ENCODE peak calls at places on chromosome 7, in eight cellular contexts. L, U, A, Z, B, J, X and V are unnamed samples. For H3K36me3, the result is how much of the 10 kb centered on the place peaks cover.

GRCh38 chr7:30091431-30092386 is 43.1 kb upstream of the MTURN start:
- DNase-seq in L (peak), U (peak), A (no peak), Z (peak), B (no peak), J (no peak), X (no peak), V (peak)

GRCh38 chr7:54349259-54349658 is 192.9 kb upstream of the VSTM2A start:
- DNase-seq in L (no peak), U (peak), A (no peak), Z (no peak), B (no peak), J (no peak), X (no peak), V (no peak)

GRCh38 chr7:151168022-151168786 is 710 bp upstream of the GBX1 start:
- DNase-seq in L (no peak), U (no peak), A (peak), Z (no peak), B (no peak), J (peak), X (peak), V (no peak)

GRCh38 chr7:98341106-98341505 is 59.6 kb downstream of the BRI3 start:
- DNase-seq in L (peak), U (peak), A (no peak), Z (no peak), B (no peak), J (no peak), X (no peak), V (peak)

GRCh38 chr7:102387064-102387463 is 9.1 kb upstream of the PRKRIP1 start:
- DNase-seq in L (no peak), U (no peak), A (no peak), Z (no peak), B (no peak), J (no peak), X (no peak), V (no peak)

GRCh38 chr7:107691713-107692112 is 31.1 kb downstream of the SLC26A4 start:
- DNase-seq in L (peak), U (peak), A (no peak), Z (no peak), B (peak), J (no peak), X (no peak), V (no peak)

GRCh38 chr7:89731751-89732150 is 422.5 kb upstream of the STEAP1 start:
- DNase-seq in L (no peak), U (no peak), A (no peak), Z (no peak), B (no peak), J (no peak), X (no peak), V (no peak)

GRCh38 chr7:151818674-151819519 is 58.0 kb downstream of the PRKAG2 start:
- DNase-seq in L (no peak), U (no peak), A (peak), Z (peak), B (no peak), J (no peak), X (no peak), V (no peak)

GRCh38 chr7:159116581-159117339 is 27.9 kb downstream of the VIPR2 start:
- DNase-seq in L (no peak), U (no peak), A (no peak), Z (no peak), B (no peak), J (no peak), X (no peak), V (no peak)

GRCh38 chr7:108167460-108167859 is 37.3 kb upstream of the LAMB4 start:
- DNase-seq in L (peak), U (peak), A (no peak), Z (no peak), B (no peak), J (no peak), X (no peak), V (no peak)

GRCh38 chr7:131555565-131556054 is 818 bp downstream of the PODXL start:
- DNase-seq in L (no peak), U (no peak), A (peak), Z (no peak), B (no peak), J (peak), X (no peak), V (no peak)

GRCh38 chr7:155992107-155992506 is 179.8 kb upstream of the SHH start:
- DNase-seq in L (no peak), U (no peak), A (no peak), Z (no peak), B (no peak), J (no peak), X (no peak), V (no peak)

GRCh38 chr7:14850039-14850438 is 52.5 kb downstream of the DGKB start:
- DNase-seq in L (peak), U (no peak), A (no peak), Z (no peak), B (no peak), J (no peak), X (no peak), V (no peak)

GRCh38 chr7:77651544-77652162 is 44.6 kb upstream of the RSBN1L start:
- DNase-seq in L (peak), U (peak), A (peak), Z (no peak), B (no peak), J (peak), X (no peak), V (no peak)

GRCh38 chr7:148849393-148850098 is 34.5 kb downstream of the EZH2 start:
- DNase-seq in L (no peak), U (no peak), A (peak), Z (no peak), B (no peak), J (peak), X (no peak), V (no peak)

GRCh38 chr7:26199301-26200112 is 1.0 kb downstream of the HNRNPA2B1 start:
- DNase-seq in L (peak), U (peak), A (peak), Z (no peak), B (peak), J (peak), X (peak), V (no peak)

GRCh38 chr7:151598045-151598444 is 78.3 kb upstream of the RHEB start:
- DNase-seq in L (peak), U (peak), A (no peak), Z (peak), B (no peak), J (no peak), X (no peak), V (peak)

GRCh38 chr7:16661924-16662323 is 15.9 kb downstream of the BZW2 start:
- DNase-seq in L (no peak), U (no peak), A (no peak), Z (no peak), B (no peak), J (no peak), X (no peak), V (no peak)

GRCh38 chr7:158829021-158829341 is 328 bp downstream of the ESYT2 start:
- DNase-seq in L (peak), U (peak), A (peak), Z (peak), B (no peak), J (peak), X (no peak), V (no peak)

GRCh38 chr7:102991540-102992214 is 78.9 kb downstream of the LRRC17 start:
- DNase-seq in L (peak), U (peak), A (no peak), Z (peak), B (no peak), J (no peak), X (peak), V (peak)

GRCh38 chr7:154871483-154871882 is 131.4 kb downstream of the PAXIP1 start:
- DNase-seq in L (no peak), U (no peak), A (no peak), Z (no peak), B (no peak), J (no peak), X (no peak), V (no peak)

GRCh38 chr7:107711301-107711700 is 32.6 kb upstream of the CBLL1 start:
- DNase-seq in L (peak), U (peak), A (no peak), Z (no peak), B (no peak), J (no peak), X (no peak), V (peak)

GRCh38 chr7:81887691-81888090 is 117.8 kb upstream of the HGF start:
- DNase-seq in L (no peak), U (no peak), A (no peak), Z (no peak), B (no peak), J (no peak), X (no peak), V (no peak)

GRCh38 chr7:322111-322671 is 32.2 kb downstream of the FOXL3 start:
- DNase-seq in L (peak), U (peak), A (peak), Z (peak), B (peak), J (peak), X (peak), V (no peak)

GRCh38 chr7:74051193-74051592 is 23.2 kb downstream of the ELN start:
- DNase-seq in L (no peak), U (peak), A (no peak), Z (no peak), B (no peak), J (no peak), X (no peak), V (no peak)

GRCh38 chr7:22565315-22565811 is 65.4 kb upstream of the STEAP1B start:
- DNase-seq in L (peak), U (peak), A (no peak), Z (peak), B (no peak), J (no peak), X (no peak), V (no peak)

GRCh38 chr7:134632937-134633540 is 13.6 kb upstream of the BPGM start:
- DNase-seq in L (peak), U (peak), A (peak), Z (no peak), B (no peak), J (peak), X (no peak), V (no peak)

GRCh38 chr7:121138262-121138933 is 149.9 kb downstream of the CPED1 start:
- DNase-seq in L (no peak), U (no peak), A (no peak), Z (no peak), B (no peak), J (no peak), X (peak), V (no peak)

GRCh38 chr7:13050703-13051102 is 363.3 kb downstream of the ARL4A start:
- DNase-seq in L (peak), U (peak), A (no peak), Z (no peak), B (no peak), J (no peak), X (no peak), V (peak)

GRCh38 chr7:14395860-14396259 is 406.4 kb upstream of the ETV1 start:
- DNase-seq in L (no peak), U (no peak), A (no peak), Z (no peak), B (no peak), J (no peak), X (no peak), V (no peak)

GRCh38 chr7:159143780-159144755 is 599 bp downstream of the VIPR2 start:
- DNase-seq in L (no peak), U (no peak), A (peak), Z (no peak), B (peak), J (peak), X (no peak), V (no peak)

GRCh38 chr7:93374345-93374940 is 142.3 kb downstream of the VPS50 start:
- DNase-seq in L (peak), U (peak), A (peak), Z (no peak), B (no peak), J (no peak), X (no peak), V (peak)

GRCh38 chr7:42932861-42933591 is 850 bp downstream of the MRPL32 start:
- DNase-seq in L (peak), U (peak), A (peak), Z (no peak), B (no peak), J (peak), X (no peak), V (no peak)

GRCh38 chr7:104264281-104264680 is 56.5 kb upstream of the ORC5 start:
- DNase-seq in L (peak), U (peak), A (no peak), Z (no peak), B (no peak), J (no peak), X (no peak), V (no peak)

DNA sequence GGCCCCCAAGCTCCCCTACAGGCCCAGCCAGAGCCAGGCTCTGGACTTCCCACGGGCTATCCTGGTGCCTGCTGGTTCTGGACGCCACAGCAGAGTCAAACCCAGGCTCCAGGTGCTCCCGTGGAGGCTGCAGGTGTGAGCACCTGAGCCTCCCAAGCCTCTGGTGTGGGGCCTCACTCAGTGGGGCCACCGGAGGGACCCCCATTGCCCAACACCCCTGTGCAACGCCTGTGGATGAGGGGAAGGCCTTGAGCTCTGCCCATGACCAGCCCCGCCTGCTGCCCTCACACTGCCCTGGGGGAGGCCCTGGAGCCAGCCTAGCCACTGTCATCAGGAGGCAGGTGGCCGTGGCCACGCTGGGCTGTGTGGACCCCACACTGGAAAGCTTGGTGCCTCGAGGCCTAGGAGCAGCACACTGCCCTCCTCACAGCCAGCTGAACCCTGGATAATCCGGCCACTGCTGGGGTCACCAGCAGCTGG is 229.3 kb downstream of the MAD1L1 start:
- DNase-seq in L (no peak), U (no peak), A (no peak), Z (no peak), B (peak), J (no peak), X (no peak), V (no peak)
- H3K36me3 ChIP-seq in L (under half), U (under half), A (under half), Z (under half), B (under half), J (under half), X (under half), V (under half)

GRCh38 chr7:85102813-85103350 is 84.0 kb downstream of the SEMA3D start:
- DNase-seq in L (peak), U (peak), A (no peak), Z (no peak), B (no peak), J (no peak), X (no peak), V (peak)
- H3K4me3 ChIP-seq in L (no peak), U (no peak), A (no peak), Z (no peak), B (no peak), J (no peak), X (no peak), V (no peak)

DNA sequence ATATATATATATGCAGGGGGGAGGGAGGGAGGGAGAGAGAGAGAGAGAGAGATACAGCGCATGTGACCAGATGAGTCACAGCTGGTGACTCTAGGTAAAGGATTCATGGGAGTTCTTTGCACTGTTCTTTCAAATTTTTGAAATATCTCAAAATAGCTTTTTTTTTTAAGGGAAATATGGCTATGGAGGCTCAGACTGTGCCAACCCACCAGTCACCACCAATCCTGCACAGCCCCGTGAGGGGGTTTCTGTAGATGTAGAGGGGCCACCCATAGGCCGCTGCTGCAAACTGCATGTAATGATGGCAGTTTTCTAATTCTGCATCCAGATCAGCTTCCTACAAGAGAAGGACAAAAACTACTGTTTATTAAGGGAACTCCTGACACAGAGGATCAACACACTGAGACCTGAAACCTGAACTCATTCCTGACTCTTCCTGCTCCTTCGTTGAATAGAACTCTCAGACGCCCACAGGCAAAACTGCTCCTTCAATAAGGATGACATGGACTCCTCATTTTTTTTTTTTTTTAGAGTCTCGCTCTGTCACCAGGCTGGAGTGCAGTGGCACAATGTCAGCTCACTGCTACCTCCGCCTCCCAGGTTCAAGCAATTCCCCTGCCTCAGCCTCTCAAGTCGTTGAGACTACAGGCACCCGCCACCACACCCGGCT is 17.3 kb downstream of the DAGLB start:
- DNase-seq in L (peak), U (peak), A (no peak), Z (no peak), B (no peak), J (peak), X (no peak), V (no peak)
- TF ChIP-seq CTCF in L (peak), U (no peak), A (peak), Z (peak), B (no peak), J (peak), X (no peak), V (peak)

GRCh38 chr7:1501487-1502270 is 2.5 kb downstream of the INTS1 start:
- DNase-seq in L (no peak), U (no peak), A (no peak), Z (no peak), B (no peak), J (no peak), X (no peak), V (no peak)

GRCh38 chr7:1498370-1499305 is 5.6 kb downstream of the INTS1 start:
- DNase-seq in L (no peak), U (no peak), A (no peak), Z (no peak), B (no peak), J (no peak), X (no peak), V (no peak)

GRCh38 chr7:1502845-1503244 is 1.3 kb downstream of the INTS1 start:
- DNase-seq in L (no peak), U (no peak), A (no peak), Z (no peak), B (no peak), J (no peak), X (no peak), V (no peak)

GRCh38 chr7:1499367-1500029 is 4.7 kb downstream of the INTS1 start:
- DNase-seq in L (no peak), U (no peak), A (no peak), Z (no peak), B (no peak), J (no peak), X (no peak), V (no peak)

DNA sequence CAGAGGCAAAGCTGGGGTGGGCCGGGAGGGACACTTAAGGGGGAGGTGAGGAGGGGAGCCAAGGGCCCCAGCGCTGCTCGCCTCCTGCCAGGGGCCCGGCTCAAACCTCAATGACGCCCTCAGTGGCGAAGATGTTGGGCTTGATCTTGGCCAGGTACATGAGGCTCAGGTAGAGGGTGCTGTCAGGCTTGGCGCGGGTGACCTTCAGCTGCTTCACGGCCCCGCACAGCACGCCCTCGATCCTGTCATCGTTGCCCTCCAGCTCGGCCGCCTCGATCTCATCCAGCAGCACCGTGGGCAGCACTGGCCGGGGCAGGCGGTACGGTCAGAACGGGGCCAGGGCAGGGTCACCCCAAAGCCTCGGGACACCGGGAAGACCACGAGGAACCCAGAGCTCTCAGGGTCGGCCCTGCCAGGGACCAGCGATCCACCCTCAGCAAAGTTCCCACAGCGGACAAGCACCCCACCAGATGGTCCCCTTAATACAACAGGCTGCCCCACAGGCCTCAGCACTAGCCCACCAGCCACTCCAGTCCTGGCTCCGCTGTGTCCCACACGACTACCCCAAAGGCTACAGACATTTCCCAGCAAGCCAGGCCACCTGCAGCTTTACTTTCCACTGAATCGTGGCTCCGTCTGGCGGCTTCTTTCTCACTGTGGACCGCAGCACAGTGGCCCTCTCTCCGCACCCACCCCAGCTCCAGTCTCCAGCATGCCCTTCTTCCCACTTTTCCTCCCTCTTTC is 4.0 kb downstream of the INTS1 start:
- DNase-seq in L (no peak), U (no peak), A (no peak), Z (no peak), B (no peak), J (no peak), X (no peak), V (no peak)
- H3K36me3 ChIP-seq in L (half or more), U (under half), A (under half), Z (under half), B (half or more), J (half or more), X (under half), V (under half)

GRCh38 chr7:1533255-1533568 is 2.7 kb downstream of the MAFK start:
- DNase-seq in L (no peak), U (no peak), A (no peak), Z (no peak), B (no peak), J (no peak), X (no peak), V (no peak)
- H3K4me3 ChIP-seq in L (peak), U (peak), A (no peak), Z (peak), B (peak), J (no peak), X (peak), V (peak)

DNA sequence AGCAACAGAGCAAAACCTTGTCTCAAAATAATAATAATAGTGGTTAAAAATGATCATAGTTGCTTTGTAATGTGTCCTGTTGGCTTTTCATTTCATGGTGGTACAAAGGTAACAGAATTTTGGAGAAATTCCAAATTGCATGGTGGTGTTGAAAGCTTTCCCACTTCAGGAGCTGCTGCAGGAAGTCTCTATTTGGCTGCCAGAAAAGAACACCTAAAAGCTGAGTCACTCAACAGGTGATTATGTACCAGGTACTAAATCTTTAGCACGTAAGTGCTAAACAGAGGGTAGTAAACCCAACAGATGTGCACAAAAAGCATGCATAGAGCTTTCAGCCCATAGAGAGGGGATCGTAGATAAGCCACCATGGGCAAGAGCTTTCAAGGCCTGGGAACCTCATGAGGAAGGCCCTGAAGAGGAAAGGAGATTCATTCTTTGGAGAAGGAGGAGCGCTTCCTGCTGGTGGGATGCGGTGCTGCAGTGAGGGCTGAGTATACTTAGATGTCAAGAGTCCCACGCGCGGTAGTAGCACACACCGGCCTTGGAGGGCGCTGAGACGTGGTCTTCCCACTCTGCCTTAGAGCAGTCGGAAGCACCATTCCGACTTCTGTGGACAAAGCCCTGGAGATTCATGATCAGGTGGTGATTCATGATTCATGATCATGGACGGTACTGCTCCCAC is 118.7 kb downstream of the RALA start:
- DNase-seq in L (peak), U (peak), A (peak), Z (peak), B (peak), J (peak), X (peak), V (no peak)
- TF ChIP-seq CTCF in L (peak), U (peak), A (peak), Z (peak), B (peak), J (peak), X (peak), V (peak)